ENCODE peak calls at places on chromosomes 6 and 20, in nine cellular contexts. One of them, this sample, is unnamed. For H3K36me3, the result is how much of the 10 kb centered on the place peaks cover.

GRCh38 chr6:134317471-134318131 is at the start of gene SGK1:
- DNase-seq in hepatocyte: peak
- DNase-seq in left ventricle myocardium inferior: no peak
- DNase-seq in PC-3: peak
- DNase-seq in breast epithelium: no peak
- DNase-seq in stomach: no peak
- DNase-seq in lower lobe of right lung: no peak
- DNase-seq in upper lobe of left lung: no peak
- DNase-seq in cardiac muscle cell: peak
- DNase-seq in this sample: no peak

GRCh38 chr6:108348655-108349349 is 53.9 kb downstream of the AFG1L start:
- DNase-seq in hepatocyte: no peak
- DNase-seq in left ventricle myocardium inferior: no peak
- DNase-seq in PC-3: no peak
- DNase-seq in breast epithelium: no peak
- DNase-seq in stomach: no peak
- DNase-seq in lower lobe of right lung: no peak
- DNase-seq in upper lobe of left lung: no peak
- DNase-seq in cardiac muscle cell: no peak
- DNase-seq in this sample: no peak

GRCh38 chr20:57211949-57212889 is 54.2 kb downstream of the BMP7 start:
- DNase-seq in hepatocyte: peak
- DNase-seq in left ventricle myocardium inferior: peak
- DNase-seq in PC-3: peak
- DNase-seq in breast epithelium: peak
- DNase-seq in stomach: peak
- DNase-seq in lower lobe of right lung: no peak
- DNase-seq in upper lobe of left lung: no peak
- DNase-seq in cardiac muscle cell: peak
- DNase-seq in this sample: no peak

GRCh38 chr20:31815408-31816188 is 3.6 kb upstream of the MYLK2 start:
- DNase-seq in hepatocyte: peak
- DNase-seq in left ventricle myocardium inferior: no peak
- DNase-seq in PC-3: no peak
- DNase-seq in breast epithelium: no peak
- DNase-seq in stomach: no peak
- DNase-seq in lower lobe of right lung: no peak
- DNase-seq in upper lobe of left lung: peak
- DNase-seq in cardiac muscle cell: peak
- DNase-seq in this sample: no peak

GRCh38 chr20:37179671-37180524 is 550 bp upstream of the MROH8 start:
- DNase-seq in hepatocyte: peak
- DNase-seq in left ventricle myocardium inferior: no peak
- DNase-seq in PC-3: peak
- DNase-seq in breast epithelium: no peak
- DNase-seq in stomach: no peak
- DNase-seq in lower lobe of right lung: no peak
- DNase-seq in upper lobe of left lung: no peak
- DNase-seq in cardiac muscle cell: peak
- DNase-seq in this sample: no peak

GRCh38 chr6:6057442-6058053 is 50.8 kb upstream of the NRN1 start:
- DNase-seq in hepatocyte: peak
- DNase-seq in left ventricle myocardium inferior: no peak
- DNase-seq in PC-3: peak
- DNase-seq in breast epithelium: no peak
- DNase-seq in stomach: no peak
- DNase-seq in lower lobe of right lung: no peak
- DNase-seq in upper lobe of left lung: no peak
- DNase-seq in cardiac muscle cell: peak
- DNase-seq in this sample: peak

GRCh38 chr6:147406783-147407182 is 101.7 kb upstream of the SAMD5 start:
- DNase-seq in hepatocyte: no peak
- DNase-seq in left ventricle myocardium inferior: no peak
- DNase-seq in PC-3: no peak
- DNase-seq in breast epithelium: no peak
- DNase-seq in stomach: no peak
- DNase-seq in lower lobe of right lung: no peak
- DNase-seq in upper lobe of left lung: no peak
- DNase-seq in cardiac muscle cell: no peak
- DNase-seq in this sample: no peak

GRCh38 chr6:12371641-12372146 is 81.5 kb downstream of the EDN1 start:
- DNase-seq in hepatocyte: peak
- DNase-seq in left ventricle myocardium inferior: no peak
- DNase-seq in PC-3: peak
- DNase-seq in breast epithelium: no peak
- DNase-seq in stomach: no peak
- DNase-seq in lower lobe of right lung: no peak
- DNase-seq in upper lobe of left lung: no peak
- DNase-seq in cardiac muscle cell: no peak
- DNase-seq in this sample: no peak

GRCh38 chr20:38346247-38346651 is at the start of gene LBP:
- DNase-seq in hepatocyte: no peak
- DNase-seq in left ventricle myocardium inferior: no peak
- DNase-seq in PC-3: no peak
- DNase-seq in breast epithelium: no peak
- DNase-seq in stomach: no peak
- DNase-seq in lower lobe of right lung: no peak
- DNase-seq in upper lobe of left lung: no peak
- DNase-seq in cardiac muscle cell: no peak
- DNase-seq in this sample: no peak

GRCh38 chr20:13348301-13349239 is 127.5 kb downstream of the ISM1 start:
- DNase-seq in hepatocyte: no peak
- DNase-seq in left ventricle myocardium inferior: no peak
- DNase-seq in PC-3: no peak
- DNase-seq in breast epithelium: no peak
- DNase-seq in stomach: no peak
- DNase-seq in lower lobe of right lung: no peak
- DNase-seq in upper lobe of left lung: no peak
- DNase-seq in cardiac muscle cell: peak
- DNase-seq in this sample: no peak

GRCh38 chr20:36432096-36432495 is 109.2 kb upstream of the MYL9 start:
- DNase-seq in hepatocyte: no peak
- DNase-seq in left ventricle myocardium inferior: no peak
- DNase-seq in PC-3: no peak
- DNase-seq in breast epithelium: no peak
- DNase-seq in stomach: no peak
- DNase-seq in lower lobe of right lung: no peak
- DNase-seq in upper lobe of left lung: no peak
- DNase-seq in cardiac muscle cell: no peak
- DNase-seq in this sample: no peak

GRCh38 chr6:79077680-79078056 is 386 bp downstream of the PHIP start:
- DNase-seq in hepatocyte: peak
- DNase-seq in left ventricle myocardium inferior: no peak
- DNase-seq in PC-3: peak
- DNase-seq in breast epithelium: peak
- DNase-seq in stomach: peak
- DNase-seq in lower lobe of right lung: peak
- DNase-seq in upper lobe of left lung: peak
- DNase-seq in cardiac muscle cell: no peak
- DNase-seq in this sample: peak

GRCh38 chr6:168302534-168302933 is 17.0 kb downstream of the DACT2 start:
- DNase-seq in hepatocyte: peak
- DNase-seq in left ventricle myocardium inferior: no peak
- DNase-seq in PC-3: no peak
- DNase-seq in breast epithelium: no peak
- DNase-seq in stomach: no peak
- DNase-seq in lower lobe of right lung: no peak
- DNase-seq in upper lobe of left lung: no peak
- DNase-seq in cardiac muscle cell: peak
- DNase-seq in this sample: no peak

GRCh38 chr6:29227235-29227634 is 56.5 kb downstream of the OR2J2 start:
- DNase-seq in hepatocyte: no peak
- DNase-seq in left ventricle myocardium inferior: no peak
- DNase-seq in PC-3: no peak
- DNase-seq in breast epithelium: no peak
- DNase-seq in stomach: no peak
- DNase-seq in lower lobe of right lung: no peak
- DNase-seq in upper lobe of left lung: no peak
- DNase-seq in cardiac muscle cell: no peak
- DNase-seq in this sample: no peak

GRCh38 chr6:73792738-73793137 is 96.7 kb downstream of the CD109 start:
- DNase-seq in hepatocyte: no peak
- DNase-seq in left ventricle myocardium inferior: no peak
- DNase-seq in PC-3: no peak
- DNase-seq in breast epithelium: no peak
- DNase-seq in stomach: no peak
- DNase-seq in lower lobe of right lung: no peak
- DNase-seq in upper lobe of left lung: no peak
- DNase-seq in cardiac muscle cell: no peak
- DNase-seq in this sample: no peak

GRCh38 chr6:38846844-38847243 is 131.7 kb downstream of the DNAH8 start:
- DNase-seq in hepatocyte: no peak
- DNase-seq in left ventricle myocardium inferior: no peak
- DNase-seq in PC-3: peak
- DNase-seq in breast epithelium: no peak
- DNase-seq in stomach: no peak
- DNase-seq in lower lobe of right lung: no peak
- DNase-seq in upper lobe of left lung: no peak
- DNase-seq in cardiac muscle cell: peak
- DNase-seq in this sample: no peak

GRCh38 chr6:15194453-15194852 is 51.4 kb upstream of the JARID2 start:
- DNase-seq in hepatocyte: no peak
- DNase-seq in left ventricle myocardium inferior: no peak
- DNase-seq in PC-3: no peak
- DNase-seq in breast epithelium: no peak
- DNase-seq in stomach: no peak
- DNase-seq in lower lobe of right lung: no peak
- DNase-seq in upper lobe of left lung: peak
- DNase-seq in cardiac muscle cell: no peak
- DNase-seq in this sample: no peak

GRCh38 chr6:85472744-85473143 is 22.9 kb downstream of the NT5E start:
- DNase-seq in hepatocyte: no peak
- DNase-seq in left ventricle myocardium inferior: no peak
- DNase-seq in PC-3: peak
- DNase-seq in breast epithelium: no peak
- DNase-seq in stomach: no peak
- DNase-seq in lower lobe of right lung: no peak
- DNase-seq in upper lobe of left lung: no peak
- DNase-seq in cardiac muscle cell: no peak
- DNase-seq in this sample: no peak

GRCh38 chr6:46323966-46324622 is 153.3 kb upstream of the ENPP5 start:
- DNase-seq in hepatocyte: no peak
- DNase-seq in left ventricle myocardium inferior: no peak
- DNase-seq in PC-3: no peak
- DNase-seq in breast epithelium: no peak
- DNase-seq in stomach: no peak
- DNase-seq in lower lobe of right lung: no peak
- DNase-seq in upper lobe of left lung: no peak
- DNase-seq in cardiac muscle cell: no peak
- DNase-seq in this sample: no peak

GRCh38 chr6:11750682-11751081 is 27.9 kb downstream of the ADTRP start:
- DNase-seq in hepatocyte: peak
- DNase-seq in left ventricle myocardium inferior: no peak
- DNase-seq in PC-3: no peak
- DNase-seq in breast epithelium: no peak
- DNase-seq in stomach: no peak
- DNase-seq in lower lobe of right lung: no peak
- DNase-seq in upper lobe of left lung: no peak
- DNase-seq in cardiac muscle cell: no peak
- DNase-seq in this sample: no peak

GRCh38 chr6:24228681-24229255 is 102.8 kb downstream of the NRSN1 start:
- DNase-seq in hepatocyte: no peak
- DNase-seq in left ventricle myocardium inferior: no peak
- DNase-seq in PC-3: no peak
- DNase-seq in breast epithelium: no peak
- DNase-seq in stomach: no peak
- DNase-seq in lower lobe of right lung: no peak
- DNase-seq in upper lobe of left lung: peak
- DNase-seq in cardiac muscle cell: peak
- DNase-seq in this sample: no peak

GRCh38 chr6:135451617-135452190 is 45.8 kb downstream of the AHI1 start:
- DNase-seq in hepatocyte: peak
- DNase-seq in left ventricle myocardium inferior: no peak
- DNase-seq in PC-3: peak
- DNase-seq in breast epithelium: no peak
- DNase-seq in stomach: no peak
- DNase-seq in lower lobe of right lung: no peak
- DNase-seq in upper lobe of left lung: no peak
- DNase-seq in cardiac muscle cell: peak
- DNase-seq in this sample: peak

GRCh38 chr6:8183266-8183665 is 80.9 kb upstream of the EEF1E1 start:
- DNase-seq in hepatocyte: no peak
- DNase-seq in left ventricle myocardium inferior: no peak
- DNase-seq in PC-3: no peak
- DNase-seq in breast epithelium: no peak
- DNase-seq in stomach: no peak
- DNase-seq in lower lobe of right lung: no peak
- DNase-seq in upper lobe of left lung: no peak
- DNase-seq in cardiac muscle cell: no peak
- DNase-seq in this sample: no peak
- H3K27ac ChIP-seq in hepatocyte: no peak
- H3K27ac ChIP-seq in left ventricle myocardium inferior: no peak
- H3K27ac ChIP-seq in PC-3: no peak
- H3K27ac ChIP-seq in breast epithelium: no peak
- H3K27ac ChIP-seq in stomach: no peak
- H3K27ac ChIP-seq in lower lobe of right lung: no peak
- H3K27ac ChIP-seq in upper lobe of left lung: no peak
- H3K27ac ChIP-seq in cardiac muscle cell: no peak
- H3K27ac ChIP-seq in this sample: no peak

GRCh38 chr6:83609248-83609647 is 96.9 kb downstream of the PRSS35 start:
- DNase-seq in hepatocyte: no peak
- DNase-seq in left ventricle myocardium inferior: no peak
- DNase-seq in PC-3: no peak
- DNase-seq in breast epithelium: no peak
- DNase-seq in stomach: no peak
- DNase-seq in lower lobe of right lung: no peak
- DNase-seq in upper lobe of left lung: no peak
- DNase-seq in cardiac muscle cell: no peak
- DNase-seq in this sample: no peak
- H3K4me3 ChIP-seq in hepatocyte: no peak
- H3K4me3 ChIP-seq in left ventricle myocardium inferior: no peak
- H3K4me3 ChIP-seq in PC-3: no peak
- H3K4me3 ChIP-seq in breast epithelium: no peak
- H3K4me3 ChIP-seq in stomach: no peak
- H3K4me3 ChIP-seq in lower lobe of right lung: no peak
- H3K4me3 ChIP-seq in upper lobe of left lung: no peak
- H3K4me3 ChIP-seq in cardiac muscle cell: no peak
- H3K4me3 ChIP-seq in this sample: no peak

GRCh38 chr20:7980332-7981046 is 39.1 kb downstream of the TMX4 start:
- DNase-seq in hepatocyte: peak
- DNase-seq in left ventricle myocardium inferior: no peak
- DNase-seq in PC-3: peak
- DNase-seq in breast epithelium: no peak
- DNase-seq in stomach: no peak
- DNase-seq in lower lobe of right lung: no peak
- DNase-seq in upper lobe of left lung: no peak
- DNase-seq in cardiac muscle cell: peak
- DNase-seq in this sample: peak
- H3K36me3 ChIP-seq in hepatocyte: under half
- H3K36me3 ChIP-seq in left ventricle myocardium inferior: under half
- H3K36me3 ChIP-seq in PC-3: under half
- H3K36me3 ChIP-seq in breast epithelium: under half
- H3K36me3 ChIP-seq in stomach: half or more
- H3K36me3 ChIP-seq in lower lobe of right lung: under half
- H3K36me3 ChIP-seq in upper lobe of left lung: under half
- H3K36me3 ChIP-seq in cardiac muscle cell: under half
- H3K36me3 ChIP-seq in this sample: under half

DNA sequence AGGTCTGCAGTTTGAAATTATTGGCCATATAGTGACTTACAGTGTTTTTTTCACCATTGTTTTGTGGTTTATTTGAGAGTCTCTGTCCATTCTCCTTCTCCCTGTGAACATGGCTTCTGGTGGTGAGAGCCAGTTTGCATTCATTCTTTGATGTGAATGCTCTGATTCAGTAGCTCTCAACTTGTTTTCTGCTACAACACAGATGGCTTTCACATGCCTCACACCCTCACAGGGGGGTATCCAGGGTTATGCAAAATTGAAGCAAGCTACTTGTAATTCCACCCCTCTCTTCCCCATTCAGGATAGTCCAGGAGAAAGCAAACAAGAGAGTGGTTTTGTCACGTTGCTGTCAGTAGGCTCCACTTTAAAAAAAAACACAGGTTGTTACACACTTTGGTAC is 55.6 kb downstream of the SLX4IP start:
- DNase-seq in hepatocyte: no peak
- DNase-seq in left ventricle myocardium inferior: no peak
- DNase-seq in PC-3: no peak
- DNase-seq in breast epithelium: no peak
- DNase-seq in stomach: no peak
- DNase-seq in lower lobe of right lung: no peak
- DNase-seq in upper lobe of left lung: no peak
- DNase-seq in cardiac muscle cell: no peak
- DNase-seq in this sample: no peak
- H3K27ac ChIP-seq in hepatocyte: no peak
- H3K27ac ChIP-seq in left ventricle myocardium inferior: no peak
- H3K27ac ChIP-seq in PC-3: no peak
- H3K27ac ChIP-seq in breast epithelium: no peak
- H3K27ac ChIP-seq in stomach: no peak
- H3K27ac ChIP-seq in lower lobe of right lung: no peak
- H3K27ac ChIP-seq in upper lobe of left lung: no peak
- H3K27ac ChIP-seq in cardiac muscle cell: peak
- H3K27ac ChIP-seq in this sample: no peak

This sample was measured in Karpas-422.